ENCODE peak calls at places on chromosomes 16 and 17, in five cellular contexts. W, V, U, O and H are unnamed samples.

GRCh38 chr16:88561485-88562369 is 8.5 kb upstream of the ZC3H18 start:
- DNase-seq in W (peak), V (no peak), U (peak), O (peak), H (no peak)

GRCh38 chr17:64077409-64077808 is 52.5 kb downstream of the ERN1 start:
- DNase-seq in W (no peak), V (no peak), U (no peak), O (no peak), H (no peak)

GRCh38 chr17:80358131-80358530 is 56.8 kb upstream of the ENDOV start:
- DNase-seq in W (no peak), V (no peak), U (no peak), O (no peak), H (peak)

GRCh38 chr17:1769826-1770477 is 8.1 kb downstream of the SERPINF1 start:
- DNase-seq in W (no peak), V (no peak), U (peak), O (no peak), H (no peak)

GRCh38 chr16:89352091-89352681 is 134.7 kb downstream of the ZNF778 start:
- DNase-seq in W (no peak), V (no peak), U (no peak), O (peak), H (no peak)

GRCh38 chr16:17939052-17939673 is 397.4 kb downstream of the NPIPA8 start:
- DNase-seq in W (no peak), V (no peak), U (no peak), O (no peak), H (no peak)

GRCh38 chr17:1325766-1326165 is 46.3 kb downstream of the TRARG1 start:
- DNase-seq in W (no peak), V (no peak), U (no peak), O (no peak), H (no peak)

GRCh38 chr16:8355714-8356113 is 234.6 kb downstream of the TMEM114 start:
- DNase-seq in W (no peak), V (no peak), U (no peak), O (no peak), H (no peak)

GRCh38 chr17:3582921-3583320 is 25.3 kb upstream of the TRPV3 start:
- DNase-seq in W (no peak), V (no peak), U (no peak), O (no peak), H (no peak)

GRCh38 chr17:17935321-17936271 is 36.6 kb downstream of the TOM1L2 start:
- DNase-seq in W (peak), V (no peak), U (peak), O (no peak), H (no peak)

GRCh38 chr17:80531400-80531799 is 13.2 kb upstream of the RPTOR start:
- DNase-seq in W (no peak), V (no peak), U (no peak), O (no peak), H (no peak)

GRCh38 chr17:60102632-60103047 is 23.9 kb upstream of the HEATR6 start:
- DNase-seq in W (peak), V (no peak), U (peak), O (peak), H (no peak)

GRCh38 chr17:76159157-76159556 is 18.1 kb upstream of the FOXJ1 start:
- DNase-seq in W (no peak), V (no peak), U (no peak), O (no peak), H (no peak)

GRCh38 chr16:263944-264343 is 11.8 kb downstream of the RGS11 start:
- DNase-seq in W (no peak), V (no peak), U (no peak), O (no peak), H (no peak)

GRCh38 chr16:5852151-5852550 is 754.6 kb upstream of the EEF2KMT start:
- DNase-seq in W (no peak), V (no peak), U (no peak), O (no peak), H (no peak)

GRCh38 chr16:57530104-57530522 is 6.3 kb downstream of the CCDC102A start:
- DNase-seq in W (peak), V (no peak), U (peak), O (peak), H (peak)

GRCh38 chr16:20611975-20612471 is 35.9 kb upstream of the ACSM2B start:
- DNase-seq in W (no peak), V (no peak), U (no peak), O (peak), H (no peak)

GRCh38 chr17:42155614-42156045 is 841 bp upstream of the RAB5C start:
- DNase-seq in W (no peak), V (no peak), U (peak), O (no peak), H (no peak)

GRCh38 chr16:19223235-19223847 is 55.3 kb downstream of the SYT17 start:
- DNase-seq in W (peak), V (no peak), U (peak), O (no peak), H (no peak)

GRCh38 chr16:23114131-23114904 is 34.9 kb downstream of the USP31 start:
- DNase-seq in W (no peak), V (no peak), U (no peak), O (no peak), H (no peak)

GRCh38 chr17:9355841-9356240 is 219.8 kb downstream of the STX8 start:
- DNase-seq in W (no peak), V (no peak), U (no peak), O (no peak), H (no peak)

GRCh38 chr17:27354051-27354490 is 60.2 kb downstream of the WSB1 start:
- DNase-seq in W (no peak), V (no peak), U (no peak), O (no peak), H (no peak)
- TF ChIP-seq CTCF in W (no peak), V (peak), U (no peak), O (no peak), H (peak)

GRCh38 chr16:68287276-68288251 is 23.2 kb downstream of the SLC7A6OS start:
- DNase-seq in W (peak), V (peak), U (peak), O (peak), H (no peak)
- TF ChIP-seq CTCF in W (peak), V (peak), U (no peak), O (peak), H (no peak)

GRCh38 chr16:7321661-7322060 is 11.0 kb upstream of the RBFOX1 start:
- DNase-seq in W (no peak), V (no peak), U (no peak), O (no peak), H (no peak)
- TF ChIP-seq CTCF in W (no peak), V (no peak), U (no peak), O (no peak), H (no peak)

DNA sequence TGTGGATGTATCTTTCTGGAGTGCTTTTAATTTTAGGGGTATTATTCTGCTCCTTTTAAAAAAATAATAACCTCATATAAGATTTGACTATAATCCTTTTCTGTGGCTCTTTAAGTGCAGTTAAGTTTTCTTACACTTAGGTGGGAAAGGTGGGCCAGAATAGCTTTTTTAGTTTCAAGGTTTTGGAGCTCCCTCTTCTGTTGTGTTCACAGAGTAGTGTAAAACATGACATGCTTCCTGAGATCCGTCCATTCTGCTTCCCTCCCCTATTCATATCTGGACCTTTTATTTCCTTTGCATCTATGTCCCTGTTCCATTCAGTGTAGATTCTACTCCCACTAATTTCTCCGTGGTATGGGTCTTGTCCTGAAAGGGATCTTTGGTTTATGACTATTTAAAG is 12.8 kb downstream of the LRRC36 start:
- DNase-seq in W (peak), V (no peak), U (peak), O (no peak), H (no peak)
- TF ChIP-seq CTCF in W (peak), V (no peak), U (peak), O (no peak), H (peak)

GRCh38 chr17:14784997-14785696 is 480.0 kb downstream of the PMP22 start:
- DNase-seq in W (no peak), V (no peak), U (no peak), O (no peak), H (no peak)
- TF ChIP-seq CTCF in W (no peak), V (no peak), U (no peak), O (no peak), H (no peak)

GRCh38 chr16:81513204-81514040 is 68.8 kb downstream of the CMIP start:
- DNase-seq in W (peak), V (no peak), U (peak), O (peak), H (peak)
- TF ChIP-seq CTCF in W (no peak), V (no peak), U (no peak), O (no peak), H (no peak)

GRCh38 chr16:30374538-30374937 is at the start of gene MYL11:
- DNase-seq in W (no peak), V (no peak), U (no peak), O (peak), H (no peak)
- TF ChIP-seq CTCF in W (no peak), V (no peak), U (no peak), O (no peak), H (no peak)

GRCh38 chr16:87540072-87540976 is 47.5 kb upstream of the ZCCHC14 start:
- DNase-seq in W (no peak), V (no peak), U (peak), O (no peak), H (no peak)

GRCh38 chr16:87541882-87542234 is 49.0 kb upstream of the ZCCHC14 start:
- DNase-seq in W (peak), V (peak), U (peak), O (no peak), H (no peak)

GRCh38 chr16:87541004-87541881 is 48.4 kb upstream of the ZCCHC14 start:
- DNase-seq in W (peak), V (peak), U (peak), O (no peak), H (no peak)

GRCh38 chr16:87542531-87543102 is 49.8 kb upstream of the ZCCHC14 start:
- DNase-seq in W (no peak), V (no peak), U (no peak), O (no peak), H (no peak)

DNA sequence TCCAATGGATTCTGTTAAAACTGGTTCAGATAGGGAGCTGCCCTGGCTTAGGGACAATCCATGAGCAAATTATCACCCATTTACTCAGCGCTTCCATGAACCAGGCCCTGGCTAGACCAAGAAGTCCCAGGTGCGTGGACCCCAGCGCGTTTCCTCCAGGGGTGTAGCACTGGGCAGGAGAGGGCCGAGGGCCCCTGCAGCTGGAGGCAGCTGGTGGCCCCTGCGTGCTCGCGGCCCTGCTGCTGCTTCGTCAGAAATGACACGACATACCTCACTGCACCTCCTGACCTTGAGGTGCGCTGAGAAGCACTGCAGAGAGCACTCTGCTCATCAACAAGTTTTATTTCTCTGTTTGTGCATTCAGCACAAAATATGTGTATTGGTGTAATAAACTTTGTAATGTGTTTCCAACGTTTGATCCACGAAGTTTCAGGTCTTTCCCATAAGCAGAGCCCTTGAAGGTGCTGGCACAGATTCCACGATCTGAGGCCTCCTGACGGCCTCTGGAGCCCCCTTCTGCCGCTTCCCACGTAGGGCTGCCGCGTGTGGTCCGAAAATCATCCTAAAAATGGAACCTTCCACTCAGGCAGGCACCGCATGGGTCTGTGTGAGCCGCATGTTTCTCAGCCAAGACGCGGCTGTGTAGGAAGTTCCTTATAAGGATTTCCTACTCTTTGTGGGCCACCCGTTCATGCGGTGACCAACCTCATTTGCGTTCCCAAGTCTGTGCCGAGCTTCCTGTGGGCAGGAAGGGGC is 50.8 kb upstream of the ZCCHC14 start:
- DNase-seq in W (no peak), V (no peak), U (peak), O (no peak), H (no peak)
- TF ChIP-seq CTCF in W (no peak), V (no peak), U (peak), O (no peak), H (no peak)

DNA sequence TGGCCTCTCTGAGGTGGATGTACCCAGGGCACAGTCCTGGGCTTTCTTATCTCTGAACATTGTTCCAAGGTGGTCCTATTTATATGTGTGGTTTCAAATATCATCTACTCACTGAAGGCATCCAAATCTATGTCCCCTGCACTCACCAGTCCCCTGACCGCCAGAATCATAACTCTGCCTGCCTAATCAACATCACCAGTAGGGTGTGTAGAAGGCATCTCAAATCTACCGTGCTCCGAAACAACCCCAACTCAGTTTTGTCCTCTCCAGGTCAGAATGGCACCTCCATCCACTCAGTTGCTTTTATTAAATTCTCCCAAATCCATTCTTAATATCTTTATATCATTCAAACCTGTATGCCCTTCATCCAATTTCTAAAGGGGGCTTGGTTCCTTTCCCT is 536.3 kb downstream of the GRIN2A start:
- DNase-seq in W (no peak), V (no peak), U (no peak), O (no peak), H (no peak)
- TF ChIP-seq CTCF in W (no peak), V (no peak), U (no peak), O (no peak), H (no peak)

GRCh38 chr17:46925185-46925858 is 2.4 kb downstream of the GOSR2 start:
- DNase-seq in W (no peak), V (no peak), U (no peak), O (no peak), H (no peak)

GRCh38 chr17:46917516-46917915 is 5.4 kb upstream of the GOSR2 start:
- DNase-seq in W (no peak), V (no peak), U (no peak), O (no peak), H (peak)

GRCh38 chr17:46928472-46929261 is 5.7 kb downstream of the GOSR2 start:
- DNase-seq in W (no peak), V (no peak), U (peak), O (no peak), H (no peak)

GRCh38 chr17:46922487-46922803 is 515 bp upstream of the GOSR2 start:
- DNase-seq in W (no peak), V (no peak), U (no peak), O (no peak), H (no peak)

GRCh38 chr17:46922804-46923635 is at the start of gene GOSR2:
- DNase-seq in W (peak), V (peak), U (peak), O (peak), H (peak)
- TF ChIP-seq CTCF in W (no peak), V (peak), U (no peak), O (no peak), H (no peak)